ENCODE peak calls at places on chromosome 5, in eight cellular contexts. G is effector memory CD4-positive, alpha-beta T cell; X is GM23248; I is psoas muscle; B is esophagus squamous epithelium; C is HL-60; T is tibial artery; H is naive thymus-derived CD4-positive, alpha-beta T cell. J is an unnamed sample.

GRCh38 chr5:157046041-157046440 is 12.9 kb downstream of the HAVCR1 start:
- DNase-seq in I (no peak), C (no peak), T (no peak), G (no peak), X (no peak), B (no peak), H (no peak), J (no peak)

GRCh38 chr5:11251242-11251641 is 490.2 kb upstream of the DAP start:
- DNase-seq in H (no peak), B (no peak), G (no peak), X (peak; percentile 26), C (no peak), I (no peak), T (no peak), J (no peak)

GRCh38 chr5:148469446-148470062 is 85.8 kb downstream of the FBXO38 start:
- DNase-seq in T (peak; percentile 75), H (no peak), C (no peak), X (peak; percentile 52), B (no peak), G (no peak), I (no peak), J (no peak)

GRCh38 chr5:54632131-54632551 is 114.6 kb downstream of the SNX18 start:
- DNase-seq in B (no peak), C (no peak), T (peak; percentile 41), I (no peak), H (no peak), G (no peak), X (no peak), J (no peak)

GRCh38 chr5:110865400-110866094 is 126.7 kb downstream of the SLC25A46 start:
- DNase-seq in G (no peak), X (peak; percentile 51), I (no peak), T (no peak), B (no peak), C (peak; percentile 7), H (no peak), J (no peak)

GRCh38 chr5:111582962-111583669 is 70.8 kb upstream of the STARD4 start:
- DNase-seq in I (no peak), B (no peak), G (no peak), X (peak; percentile 92), H (no peak), T (no peak), C (peak; percentile 38), J (no peak)

GRCh38 chr5:168047043-168047668 is 244.3 kb upstream of the WWC1 start:
- DNase-seq in C (peak; percentile 26), B (no peak), G (no peak), T (no peak), I (no peak), H (no peak), X (peak; percentile 25), J (no peak)

GRCh38 chr5:65925094-65925600 is 1.2 kb upstream of the ERBIN start:
- DNase-seq in C (peak; percentile 87), T (peak; percentile 68), X (peak; percentile 87), I (peak; percentile 84), H (peak; percentile 82), B (peak; percentile 36), G (peak; percentile 65), J (peak; percentile 81)

GRCh38 chr5:95641803-95642220 is 4.8 kb upstream of the RFESD start:
- DNase-seq in X (peak; percentile 41), T (peak; percentile 64), H (no peak), B (no peak), G (no peak), C (no peak), I (no peak), J (peak; percentile 67)

GRCh38 chr5:170470275-170470674 is 33.5 kb upstream of the KCNIP1 start:
- DNase-seq in T (no peak), I (no peak), X (no peak), B (no peak), G (no peak), H (no peak), C (no peak), J (no peak)

GRCh38 chr5:176812269-176813259 is 2.2 kb downstream of the UNC5A start:
- DNase-seq in C (peak; percentile 28), T (no peak), G (no peak), I (no peak), X (peak; percentile 58), H (no peak), B (no peak), J (no peak)

GRCh38 chr5:177366528-177367322 is 9.0 kb downstream of the RGS14 start:
- DNase-seq in B (no peak), G (no peak), T (peak; percentile 86), C (no peak), X (peak; percentile 92), I (peak; percentile 94), H (no peak), J (peak; percentile 94)

GRCh38 chr5:151805414-151806225 is 33.9 kb downstream of the G3BP1 start:
- DNase-seq in H (no peak), I (no peak), C (no peak), T (peak; percentile 47), B (no peak), X (peak; percentile 76), G (no peak), J (no peak)

GRCh38 chr5:173946353-173946752 is 42.6 kb upstream of the C5orf47 start:
- DNase-seq in C (no peak), I (no peak), B (no peak), H (no peak), X (no peak), G (no peak), T (no peak), J (no peak)

GRCh38 chr5:173944512-173944911 is 44.5 kb upstream of the C5orf47 start:
- DNase-seq in G (no peak), H (no peak), I (no peak), B (no peak), T (no peak), C (no peak), X (no peak), J (no peak)

GRCh38 chr5:173941102-173941501 is 47.9 kb upstream of the C5orf47 start:
- DNase-seq in X (no peak), T (no peak), C (no peak), B (no peak), G (no peak), H (no peak), I (no peak), J (no peak)

GRCh38 chr5:173940269-173940668 is 48.7 kb upstream of the C5orf47 start:
- DNase-seq in X (no peak), H (no peak), I (no peak), B (no peak), T (no peak), C (no peak), G (no peak), J (no peak)

GRCh38 chr5:173941758-173942401 is 47.1 kb upstream of the C5orf47 start:
- DNase-seq in B (no peak), C (no peak), T (no peak), H (no peak), X (no peak), G (no peak), I (no peak), J (no peak)
- H3K27ac ChIP-seq in B (no peak overlapping the region), C (no peak overlapping the region), T (no peak overlapping the region), H (no peak overlapping the region), X (no peak overlapping the region), G (no peak overlapping the region), I (peak overlapping the region; percentile 65), J (no peak overlapping the region)

DNA sequence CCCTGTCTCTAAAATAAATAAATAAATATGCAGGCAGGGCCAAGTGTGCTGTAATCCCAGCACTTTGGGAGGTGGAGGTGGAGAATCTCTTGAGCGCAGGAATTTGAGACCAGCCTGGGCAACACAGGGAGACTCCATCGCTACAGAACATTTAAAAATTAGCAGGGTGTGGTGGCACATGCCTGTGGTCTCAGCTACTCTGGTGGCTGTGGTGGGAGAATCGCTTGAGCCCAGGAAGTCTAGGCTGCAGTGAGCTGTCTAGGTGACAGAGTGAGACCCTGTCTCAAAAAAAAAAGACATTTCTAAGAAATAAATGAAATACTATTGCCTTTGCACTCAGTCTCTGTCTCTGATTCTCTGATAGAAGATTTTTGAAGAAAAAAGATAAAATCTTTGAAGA is 1.2 kb upstream of the PCDHGA10 start:
- DNase-seq in G (no peak), I (no peak), T (no peak), C (no peak), X (no peak), B (no peak), H (no peak), J (no peak)
- H3K4me3 ChIP-seq in G (no peak overlapping the region), I (peak overlapping the region; percentile 62), T (no peak overlapping the region), C (no peak overlapping the region), X (no peak overlapping the region), B (peak overlapping the region; percentile 20), H (no peak overlapping the region), J (no peak overlapping the region)

DNA sequence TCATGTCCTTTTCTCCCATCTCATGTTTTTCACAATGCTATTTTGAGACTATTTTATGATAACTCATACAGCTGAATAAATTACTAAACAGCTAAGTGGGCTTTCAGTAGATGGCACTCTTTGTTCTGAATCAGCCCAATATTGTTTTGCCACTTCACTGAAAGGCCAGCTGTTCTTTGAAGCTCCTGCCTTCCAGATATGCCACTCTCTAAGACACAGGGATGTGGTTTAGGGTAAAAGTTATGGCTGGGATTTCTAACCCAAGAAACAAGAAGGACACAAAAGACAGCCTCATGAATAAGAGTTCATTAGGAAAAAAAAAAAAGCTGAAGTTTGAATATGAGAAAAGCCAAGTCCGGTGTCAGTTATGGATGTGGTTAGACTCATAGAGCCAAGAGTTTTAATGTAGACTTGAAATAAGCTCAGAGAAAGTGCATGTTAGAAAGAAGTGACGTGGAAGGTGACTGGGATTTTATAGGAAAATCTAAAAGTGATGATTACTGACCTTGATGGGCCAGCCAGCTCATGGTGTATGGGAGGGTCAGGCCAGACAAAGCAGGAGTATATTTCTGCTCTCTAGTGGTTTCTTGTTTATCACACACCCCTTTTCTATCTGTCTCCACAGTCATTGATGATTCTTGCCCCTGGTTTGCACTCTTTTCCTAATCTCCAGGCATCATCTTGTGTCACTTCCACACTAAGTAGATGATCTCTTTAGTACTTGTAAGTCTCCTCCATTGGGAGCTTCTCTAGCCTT is 488.5 kb downstream of the NR2F1-AS1 start:
- DNase-seq in I (no peak), X (peak; percentile 47), B (no peak), G (no peak), C (no peak), T (no peak), H (no peak), J (no peak)
- H3K27me3 ChIP-seq in I (no peaks in the 10 kb centered on the region), X (no peaks in the 10 kb centered on the region), B (no peaks in the 10 kb centered on the region), G (no peaks in the 10 kb centered on the region), C (no peaks in the 10 kb centered on the region), T (no peaks in the 10 kb centered on the region), H (no peaks in the 10 kb centered on the region), J (no peaks in the 10 kb centered on the region)

GRCh38 chr5:93578813-93579560 is 2.0 kb downstream of the NR2F1-AS1 start:
- DNase-seq in G (no peak), C (no peak), B (no peak), H (no peak), X (no peak), T (no peak), I (no peak), J (no peak)

GRCh38 chr5:93578179-93578812 is 2.7 kb downstream of the NR2F1-AS1 start:
- DNase-seq in B (no peak), X (no peak), G (no peak), T (no peak), I (no peak), H (no peak), C (no peak), J (no peak)

GRCh38 chr5:93581738-93582414 is 857 bp upstream of the NR2F1-AS1 start:
- DNase-seq in T (no peak), H (no peak), X (peak; percentile 70), B (no peak), I (no peak), G (no peak), C (no peak), J (no peak)

GRCh38 chr5:93579561-93580386 is 1.2 kb downstream of the NR2F1-AS1 start:
- DNase-seq in G (no peak), H (no peak), T (no peak), X (peak; percentile 77), C (no peak), B (no peak), I (no peak), J (no peak)

GRCh38 chr5:93580387-93581100 is 475 bp downstream of the NR2F1-AS1 start:
- DNase-seq in T (no peak), I (no peak), G (no peak), X (peak; percentile 66), B (no peak), H (no peak), C (no peak), J (no peak)
- H3K27ac ChIP-seq in T (peak overlapping the region; percentile 66), I (no peak overlapping the region), G (no peak overlapping the region), X (peak overlapping the region; percentile 49), B (peak overlapping the region; percentile 64), H (no peak overlapping the region), C (no peak overlapping the region), J (no peak overlapping the region)